ENCODE peak calls at places on chromosomes 1 and 21, in five cellular contexts. J is DMS79 treated with DMSO at 0.1 percent for 48 hours; M is astrocyte of the spinal cord; G is activated gamma-delta T cell treated with anti-CD3 and anti-CD28 coated beads, Interleukin-2, amount 50 U/mL, for 16 hours; R is stimulated activated naive CD8-positive, alpha-beta T cell treated with anti-CD3 and anti-CD28 coated beads, Interleukin-15, amount 100 ng/mL, for 72 hours. Z is an unnamed sample.

GRCh38 chr21:19228241-19228640 is 824.7 kb upstream of the TMPRSS15 start:
- DNase-seq in J (peak; percentile 9), M (peak; percentile 1), G (no peak), R (no peak), Z (no peak)

GRCh38 chr1:20586939-20587638 is 1.8 kb upstream of the CDA start:
- DNase-seq in J (no peak), M (no peak), G (no peak), R (no peak), Z (no peak)

GRCh38 chr1:88910401-88910800 is 19.0 kb upstream of the GTF2B start:
- DNase-seq in J (no peak), M (no peak), G (no peak), R (no peak), Z (no peak)

GRCh38 chr1:17233675-17234074 is 15.2 kb upstream of the PADI3 start:
- DNase-seq in J (no peak), M (peak; percentile 96), G (no peak), R (no peak), Z (peak; percentile 98)

GRCh38 chr1:38500352-38500751 is 359.2 kb downstream of the RRAGC start:
- DNase-seq in J (no peak), M (no peak), G (no peak), R (no peak), Z (no peak)

GRCh38 chr1:22044690-22045420 is 7.7 kb upstream of the CDC42 start:
- DNase-seq in J (peak; percentile 99), M (peak; percentile 55), G (no peak), R (no peak), Z (no peak)

GRCh38 chr21:43195131-43196021 is 26.6 kb downstream of the CRYAA start:
- DNase-seq in J (no peak), M (no peak), G (no peak), R (no peak), Z (no peak)

GRCh38 chr1:155049651-155050559 is 1.2 kb upstream of the ADAM15 start:
- DNase-seq in J (peak; percentile 71), M (peak; percentile 27), G (no peak), R (no peak), Z (peak; percentile 64)

GRCh38 chr1:89465201-89465600 is 59.4 kb upstream of the LRRC8B start:
- DNase-seq in J (no peak), M (no peak), G (no peak), R (peak; percentile 69), Z (no peak)

GRCh38 chr1:30867537-30867936 is 41.0 kb downstream of the SDC3 start:
- DNase-seq in J (no peak), M (no peak), G (no peak), R (no peak), Z (no peak)

GRCh38 chr1:26408604-26409003 is 2.0 kb upstream of the LIN28A start:
- DNase-seq in J (no peak), M (peak; percentile 74), G (peak; percentile 67), R (peak; percentile 55), Z (peak; percentile 62)

GRCh38 chr1:201456499-201457309 is 12.3 kb downstream of the PHLDA3 start:
- DNase-seq in J (no peak), M (peak; percentile 92), G (no peak), R (no peak), Z (peak; percentile 94)

GRCh38 chr1:152442765-152443164 is 28.7 kb upstream of the CRNN start:
- DNase-seq in J (no peak), M (peak; percentile 16), G (no peak), R (no peak), Z (peak; percentile 91)

GRCh38 chr1:49229555-49229954 is 452.9 kb upstream of the BEND5 start:
- DNase-seq in J (no peak), M (no peak), G (no peak), R (no peak), Z (no peak)

GRCh38 chr1:206658264-206658980 is 23.1 kb downstream of the DYRK3 start:
- DNase-seq in J (no peak), M (peak; percentile 27), G (peak; percentile 20), R (peak; percentile 58), Z (no peak)

GRCh38 chr1:8017495-8018310 is 8.4 kb downstream of the ERRFI1 start:
- DNase-seq in J (peak; percentile 71), M (peak; percentile 45), G (no peak), R (no peak), Z (no peak)

GRCh38 chr1:75328691-75329090 is 194.5 kb downstream of the LHX8 start:
- DNase-seq in J (no peak), M (no peak), G (no peak), R (no peak), Z (no peak)

GRCh38 chr1:110600716-110601115 is 5.4 kb downstream of the KCNA2 start:
- DNase-seq in J (no peak), M (no peak), G (no peak), R (no peak), Z (no peak)

GRCh38 chr1:10399487-10399917 is 638 bp downstream of the PGD start:
- DNase-seq in J (no peak), M (peak; percentile 40), G (no peak), R (no peak), Z (no peak)

Z was measured in A172.